ENCODE peak calls at places on chromosomes 6 and 20, in ten cellular contexts. V is activated T-cell treated with anti-CD3 and anti-CD28 coated beads for 24 hours, I is posterior vena cava, D is left cardiac atrium, H is HTR-8/SVneo, A is germinal center, B is T-helper 1 cell, K is foreskin fibroblast, R is stromal cell of bone marrow, O is HL-60. U is an unnamed sample.

GRCh38 chr20:5077761-5078387 is 41.9 kb downstream of the PCNA start:
- DNase-seq in O (no peak), V (no peak), B (no peak), H (no peak), K (no peak), R (no peak), D (no peak), I (peak; percentile 14), A (peak; percentile 16), U (no peak)

GRCh38 chr6:112806163-112806900 is 459.2 kb downstream of the RFPL4B start:
- DNase-seq in K (peak; percentile 52), I (no peak), V (no peak), H (no peak), A (no peak), B (no peak), D (no peak), O (no peak), R (peak; percentile 29), U (no peak)

GRCh38 chr6:110270166-110270565 is 88.0 kb downstream of the METTL24 start:
- DNase-seq in R (no peak), I (no peak), O (no peak), D (no peak), V (no peak), H (no peak), A (no peak), K (no peak), B (no peak), U (peak; percentile 33)

GRCh38 chr20:25319241-25320034 is 71.2 kb downstream of the ABHD12 start:
- DNase-seq in D (no peak), H (no peak), K (no peak), B (no peak), V (no peak), O (no peak), A (no peak), R (no peak), I (no peak), U (no peak)

GRCh38 chr6:98769546-98769945 is 64.8 kb upstream of the POU3F2 start:
- DNase-seq in A (no peak), H (no peak), I (no peak), V (no peak), R (no peak), O (no peak), K (no peak), B (no peak), D (no peak), U (no peak)

GRCh38 chr6:116568851-116569755 is 2.2 kb upstream of the RWDD1 start:
- DNase-seq in I (no peak), O (peak; percentile 23), H (no peak), A (no peak), K (no peak), B (no peak), R (no peak), D (no peak), V (no peak), U (no peak)

GRCh38 chr6:13304580-13305255 is 23.6 kb downstream of the TBC1D7 start:
- DNase-seq in A (peak; percentile 67), O (no peak), V (no peak), B (no peak), D (no peak), R (no peak), H (no peak), I (no peak), K (no peak), U (no peak)

GRCh38 chr20:63977392-63978276 is 1.8 kb downstream of the SAMD10 start:
- DNase-seq in D (peak; percentile 30), V (peak; percentile 57), K (no peak), A (no peak), I (no peak), H (peak; percentile 74), O (peak; percentile 73), B (no peak), R (no peak), U (no peak)

GRCh38 chr20:34824026-34824860 is 1.2 kb downstream of the NCOA6 start:
- DNase-seq in R (no peak), H (peak; percentile 84), B (peak; percentile 40), D (peak; percentile 56), O (no peak), K (peak; percentile 37), I (no peak), V (peak; percentile 71), A (peak; percentile 66), U (no peak)

GRCh38 chr20:10658051-10658823 is 15.6 kb downstream of the JAG1 start:
- DNase-seq in R (no peak), D (no peak), O (no peak), K (no peak), H (no peak), V (no peak), A (no peak), B (no peak), I (no peak), U (no peak)

GRCh38 chr6:80477591-80478370 is 371.3 kb downstream of the BCKDHB start:
- DNase-seq in R (no peak), A (no peak), H (no peak), D (no peak), B (no peak), O (no peak), I (no peak), V (no peak), K (no peak), U (no peak)

GRCh38 chr6:72246926-72247325 is 360.6 kb downstream of the RIMS1 start:
- DNase-seq in A (no peak), D (no peak), K (no peak), V (no peak), B (no peak), I (no peak), O (no peak), H (no peak), R (no peak), U (peak; percentile 13)

GRCh38 chr20:58127731-58128130 is 100.7 kb downstream of the ANKRD60 start:
- DNase-seq in D (no peak), K (peak; percentile 96), O (no peak), R (no peak), I (no peak), B (no peak), V (no peak), H (peak; percentile 96), A (no peak), U (no peak)

GRCh38 chr20:63217706-63218105 is 1.8 kb upstream of the YTHDF1 start:
- DNase-seq in A (no peak), O (no peak), V (no peak), I (no peak), D (no peak), H (no peak), B (no peak), R (no peak), K (no peak), U (no peak)

GRCh38 chr20:57392512-57393271 is 1.5 kb downstream of the RBM38 start:
- DNase-seq in R (no peak), H (no peak), B (peak; percentile 72), D (peak; percentile 69), V (peak; percentile 65), A (peak; percentile 62), K (no peak), I (peak; percentile 85), O (peak; percentile 64), U (no peak)

GRCh38 chr6:134819236-134819635 is 130.7 kb downstream of the ALDH8A1 start:
- DNase-seq in O (no peak), B (no peak), R (no peak), K (no peak), A (no peak), V (no peak), D (no peak), I (no peak), H (no peak), U (no peak)

U was measured in iPS DF 6.9.